ENCODE peak calls at places on chromosomes 3 and 15, in ten cellular contexts. One of them, this sample, is unnamed.

GRCh38 chr15:31427411-31427810 is 100.8 kb downstream of the KLF13 start:
- DNase-seq in psoas muscle: no peak
- DNase-seq in AG08396: no peak
- DNase-seq in activated naive CD8-positive, alpha-beta T cell treated with anti-CD3 and anti-CD28 coated beads for 36 hours: no peak
- DNase-seq in T follicular helper cell: no peak
- DNase-seq in tibial nerve: no peak
- DNase-seq in NCI-H2171: no peak
- DNase-seq in CD8-positive, alpha-beta T cell: no peak
- DNase-seq in hypothalamus: no peak
- DNase-seq in activated B cell treated with CpG ODN at 0.5 μM for 24 hours: no peak
- DNase-seq in this sample: no peak

GRCh38 chr3:152638217-152638616 is 196.7 kb upstream of the P2RY1 start:
- DNase-seq in tibial nerve: no peak
- DNase-seq in AG08396: no peak
- DNase-seq in hypothalamus: no peak
- DNase-seq in CD8-positive, alpha-beta T cell: no peak
- DNase-seq in T follicular helper cell: no peak
- DNase-seq in activated naive CD8-positive, alpha-beta T cell treated with anti-CD3 and anti-CD28 coated beads for 36 hours: no peak
- DNase-seq in psoas muscle: no peak
- DNase-seq in activated B cell treated with CpG ODN at 0.5 μM for 24 hours: no peak
- DNase-seq in NCI-H2171: no peak
- DNase-seq in this sample: no peak

GRCh38 chr3:187242435-187242834 is 45.1 kb downstream of the RTP1 start:
- DNase-seq in CD8-positive, alpha-beta T cell: no peak
- DNase-seq in psoas muscle: no peak
- DNase-seq in AG08396: peak
- DNase-seq in T follicular helper cell: no peak
- DNase-seq in activated naive CD8-positive, alpha-beta T cell treated with anti-CD3 and anti-CD28 coated beads for 36 hours: no peak
- DNase-seq in NCI-H2171: no peak
- DNase-seq in activated B cell treated with CpG ODN at 0.5 μM for 24 hours: no peak
- DNase-seq in tibial nerve: no peak
- DNase-seq in hypothalamus: no peak
- DNase-seq in this sample: no peak

GRCh38 chr3:78988324-78988723 is 779.5 kb downstream of the ROBO1 start:
- DNase-seq in AG08396: no peak
- DNase-seq in hypothalamus: no peak
- DNase-seq in activated B cell treated with CpG ODN at 0.5 μM for 24 hours: no peak
- DNase-seq in NCI-H2171: no peak
- DNase-seq in activated naive CD8-positive, alpha-beta T cell treated with anti-CD3 and anti-CD28 coated beads for 36 hours: no peak
- DNase-seq in psoas muscle: no peak
- DNase-seq in T follicular helper cell: no peak
- DNase-seq in CD8-positive, alpha-beta T cell: no peak
- DNase-seq in tibial nerve: no peak
- DNase-seq in this sample: no peak

GRCh38 chr3:59818033-59818936 is 768.5 kb upstream of the CFAP20DC start:
- DNase-seq in activated naive CD8-positive, alpha-beta T cell treated with anti-CD3 and anti-CD28 coated beads for 36 hours: no peak
- DNase-seq in activated B cell treated with CpG ODN at 0.5 μM for 24 hours: no peak
- DNase-seq in CD8-positive, alpha-beta T cell: no peak
- DNase-seq in hypothalamus: peak
- DNase-seq in NCI-H2171: no peak
- DNase-seq in psoas muscle: peak
- DNase-seq in AG08396: peak
- DNase-seq in T follicular helper cell: no peak
- DNase-seq in tibial nerve: peak
- DNase-seq in this sample: peak

GRCh38 chr15:63602595-63602994 is 5.4 kb downstream of the FBXL22 start:
- DNase-seq in activated naive CD8-positive, alpha-beta T cell treated with anti-CD3 and anti-CD28 coated beads for 36 hours: no peak
- DNase-seq in AG08396: no peak
- DNase-seq in T follicular helper cell: no peak
- DNase-seq in psoas muscle: no peak
- DNase-seq in activated B cell treated with CpG ODN at 0.5 μM for 24 hours: no peak
- DNase-seq in NCI-H2171: no peak
- DNase-seq in tibial nerve: no peak
- DNase-seq in hypothalamus: no peak
- DNase-seq in CD8-positive, alpha-beta T cell: no peak
- DNase-seq in this sample: no peak

GRCh38 chr15:26106556-26106955 is 243.4 kb upstream of the ATP10A start:
- DNase-seq in hypothalamus: no peak
- DNase-seq in activated B cell treated with CpG ODN at 0.5 μM for 24 hours: no peak
- DNase-seq in NCI-H2171: no peak
- DNase-seq in psoas muscle: no peak
- DNase-seq in T follicular helper cell: no peak
- DNase-seq in CD8-positive, alpha-beta T cell: no peak
- DNase-seq in tibial nerve: no peak
- DNase-seq in activated naive CD8-positive, alpha-beta T cell treated with anti-CD3 and anti-CD28 coated beads for 36 hours: no peak
- DNase-seq in AG08396: no peak
- DNase-seq in this sample: no peak

GRCh38 chr3:128727996-128728395 is 2.0 kb downstream of the RAB7A start:
- DNase-seq in CD8-positive, alpha-beta T cell: no peak
- DNase-seq in psoas muscle: no peak
- DNase-seq in hypothalamus: no peak
- DNase-seq in activated naive CD8-positive, alpha-beta T cell treated with anti-CD3 and anti-CD28 coated beads for 36 hours: no peak
- DNase-seq in T follicular helper cell: no peak
- DNase-seq in tibial nerve: no peak
- DNase-seq in activated B cell treated with CpG ODN at 0.5 μM for 24 hours: no peak
- DNase-seq in AG08396: no peak
- DNase-seq in NCI-H2171: no peak
- DNase-seq in this sample: no peak

GRCh38 chr3:177633671-177634207 is 436.5 kb upstream of the TBL1XR1 start:
- DNase-seq in tibial nerve: no peak
- DNase-seq in hypothalamus: no peak
- DNase-seq in AG08396: peak
- DNase-seq in T follicular helper cell: no peak
- DNase-seq in NCI-H2171: no peak
- DNase-seq in CD8-positive, alpha-beta T cell: no peak
- DNase-seq in activated B cell treated with CpG ODN at 0.5 μM for 24 hours: no peak
- DNase-seq in psoas muscle: no peak
- DNase-seq in activated naive CD8-positive, alpha-beta T cell treated with anti-CD3 and anti-CD28 coated beads for 36 hours: no peak
- DNase-seq in this sample: no peak

GRCh38 chr3:175325440-175325839 is 466.3 kb downstream of the NAALADL2 start:
- DNase-seq in NCI-H2171: no peak
- DNase-seq in activated naive CD8-positive, alpha-beta T cell treated with anti-CD3 and anti-CD28 coated beads for 36 hours: no peak
- DNase-seq in psoas muscle: no peak
- DNase-seq in hypothalamus: no peak
- DNase-seq in T follicular helper cell: no peak
- DNase-seq in CD8-positive, alpha-beta T cell: no peak
- DNase-seq in AG08396: no peak
- DNase-seq in tibial nerve: no peak
- DNase-seq in activated B cell treated with CpG ODN at 0.5 μM for 24 hours: no peak
- DNase-seq in this sample: no peak

GRCh38 chr3:63557912-63558311 is 94.6 kb upstream of the SNTN start:
- DNase-seq in NCI-H2171: no peak
- DNase-seq in CD8-positive, alpha-beta T cell: no peak
- DNase-seq in AG08396: no peak
- DNase-seq in hypothalamus: no peak
- DNase-seq in tibial nerve: no peak
- DNase-seq in psoas muscle: no peak
- DNase-seq in activated naive CD8-positive, alpha-beta T cell treated with anti-CD3 and anti-CD28 coated beads for 36 hours: no peak
- DNase-seq in T follicular helper cell: no peak
- DNase-seq in activated B cell treated with CpG ODN at 0.5 μM for 24 hours: no peak
- DNase-seq in this sample: no peak

GRCh38 chr3:183503738-183504137 is 51.8 kb downstream of the KLHL6 start:
- DNase-seq in CD8-positive, alpha-beta T cell: no peak
- DNase-seq in T follicular helper cell: no peak
- DNase-seq in NCI-H2171: no peak
- DNase-seq in activated naive CD8-positive, alpha-beta T cell treated with anti-CD3 and anti-CD28 coated beads for 36 hours: no peak
- DNase-seq in tibial nerve: no peak
- DNase-seq in AG08396: no peak
- DNase-seq in psoas muscle: no peak
- DNase-seq in activated B cell treated with CpG ODN at 0.5 μM for 24 hours: no peak
- DNase-seq in hypothalamus: no peak
- DNase-seq in this sample: no peak

GRCh38 chr3:71641669-71642068 is 58.1 kb upstream of the FOXP1 start:
- DNase-seq in tibial nerve: no peak
- DNase-seq in T follicular helper cell: no peak
- DNase-seq in activated B cell treated with CpG ODN at 0.5 μM for 24 hours: no peak
- DNase-seq in AG08396: peak
- DNase-seq in CD8-positive, alpha-beta T cell: no peak
- DNase-seq in psoas muscle: no peak
- DNase-seq in hypothalamus: no peak
- DNase-seq in NCI-H2171: no peak
- DNase-seq in activated naive CD8-positive, alpha-beta T cell treated with anti-CD3 and anti-CD28 coated beads for 36 hours: no peak
- DNase-seq in this sample: no peak

GRCh38 chr3:126540946-126541627 is 17.1 kb downstream of the CHST13 start:
- DNase-seq in activated B cell treated with CpG ODN at 0.5 μM for 24 hours: no peak
- DNase-seq in CD8-positive, alpha-beta T cell: no peak
- DNase-seq in T follicular helper cell: no peak
- DNase-seq in tibial nerve: peak
- DNase-seq in AG08396: no peak
- DNase-seq in hypothalamus: no peak
- DNase-seq in psoas muscle: peak
- DNase-seq in NCI-H2171: no peak
- DNase-seq in activated naive CD8-positive, alpha-beta T cell treated with anti-CD3 and anti-CD28 coated beads for 36 hours: no peak
- DNase-seq in this sample: no peak

GRCh38 chr3:111923095-111923771 is 55.6 kb upstream of the ABHD10 start:
- DNase-seq in T follicular helper cell: no peak
- DNase-seq in NCI-H2171: no peak
- DNase-seq in tibial nerve: no peak
- DNase-seq in AG08396: no peak
- DNase-seq in psoas muscle: no peak
- DNase-seq in CD8-positive, alpha-beta T cell: no peak
- DNase-seq in activated naive CD8-positive, alpha-beta T cell treated with anti-CD3 and anti-CD28 coated beads for 36 hours: no peak
- DNase-seq in activated B cell treated with CpG ODN at 0.5 μM for 24 hours: no peak
- DNase-seq in hypothalamus: no peak
- DNase-seq in this sample: no peak

GRCh38 chr3:87227104-87227834 is at the start of gene CHMP2B:
- DNase-seq in tibial nerve: peak
- DNase-seq in AG08396: peak
- DNase-seq in NCI-H2171: peak
- DNase-seq in activated naive CD8-positive, alpha-beta T cell treated with anti-CD3 and anti-CD28 coated beads for 36 hours: peak
- DNase-seq in T follicular helper cell: peak
- DNase-seq in activated B cell treated with CpG ODN at 0.5 μM for 24 hours: peak
- DNase-seq in hypothalamus: peak
- DNase-seq in CD8-positive, alpha-beta T cell: peak
- DNase-seq in psoas muscle: peak
- DNase-seq in this sample: peak

GRCh38 chr3:4904801-4905695 is 74.2 kb upstream of the BHLHE40 start:
- DNase-seq in NCI-H2171: no peak
- DNase-seq in tibial nerve: no peak
- DNase-seq in psoas muscle: no peak
- DNase-seq in CD8-positive, alpha-beta T cell: no peak
- DNase-seq in activated B cell treated with CpG ODN at 0.5 μM for 24 hours: no peak
- DNase-seq in activated naive CD8-positive, alpha-beta T cell treated with anti-CD3 and anti-CD28 coated beads for 36 hours: no peak
- DNase-seq in hypothalamus: no peak
- DNase-seq in T follicular helper cell: no peak
- DNase-seq in AG08396: no peak
- DNase-seq in this sample: no peak

GRCh38 chr15:39128746-39129145 is 452.1 kb upstream of the THBS1 start:
- DNase-seq in NCI-H2171: no peak
- DNase-seq in activated B cell treated with CpG ODN at 0.5 μM for 24 hours: no peak
- DNase-seq in psoas muscle: no peak
- DNase-seq in activated naive CD8-positive, alpha-beta T cell treated with anti-CD3 and anti-CD28 coated beads for 36 hours: no peak
- DNase-seq in hypothalamus: no peak
- DNase-seq in T follicular helper cell: no peak
- DNase-seq in AG08396: no peak
- DNase-seq in tibial nerve: no peak
- DNase-seq in CD8-positive, alpha-beta T cell: no peak
- DNase-seq in this sample: no peak

GRCh38 chr3:182258538-182259177 is 534.6 kb upstream of the ATP11B start:
- DNase-seq in psoas muscle: no peak
- DNase-seq in NCI-H2171: peak
- DNase-seq in CD8-positive, alpha-beta T cell: no peak
- DNase-seq in hypothalamus: no peak
- DNase-seq in activated B cell treated with CpG ODN at 0.5 μM for 24 hours: no peak
- DNase-seq in T follicular helper cell: no peak
- DNase-seq in AG08396: no peak
- DNase-seq in activated naive CD8-positive, alpha-beta T cell treated with anti-CD3 and anti-CD28 coated beads for 36 hours: no peak
- DNase-seq in tibial nerve: no peak
- DNase-seq in this sample: no peak

GRCh38 chr3:134155456-134155855 is 95.2 kb downstream of the RYK start:
- DNase-seq in psoas muscle: no peak
- DNase-seq in activated naive CD8-positive, alpha-beta T cell treated with anti-CD3 and anti-CD28 coated beads for 36 hours: no peak
- DNase-seq in T follicular helper cell: no peak
- DNase-seq in hypothalamus: no peak
- DNase-seq in NCI-H2171: peak
- DNase-seq in CD8-positive, alpha-beta T cell: no peak
- DNase-seq in AG08396: no peak
- DNase-seq in tibial nerve: no peak
- DNase-seq in activated B cell treated with CpG ODN at 0.5 μM for 24 hours: no peak
- DNase-seq in this sample: no peak

GRCh38 chr3:71784914-71785593 is at the start of gene PROK2:
- DNase-seq in CD8-positive, alpha-beta T cell: no peak
- DNase-seq in hypothalamus: peak
- DNase-seq in activated naive CD8-positive, alpha-beta T cell treated with anti-CD3 and anti-CD28 coated beads for 36 hours: peak
- DNase-seq in psoas muscle: peak
- DNase-seq in NCI-H2171: peak
- DNase-seq in AG08396: peak
- DNase-seq in T follicular helper cell: no peak
- DNase-seq in activated B cell treated with CpG ODN at 0.5 μM for 24 hours: peak
- DNase-seq in tibial nerve: no peak
- DNase-seq in this sample: no peak

GRCh38 chr3:51123531-51123930 is 261.6 kb upstream of the MANF start:
- DNase-seq in NCI-H2171: no peak
- DNase-seq in CD8-positive, alpha-beta T cell: no peak
- DNase-seq in T follicular helper cell: no peak
- DNase-seq in psoas muscle: no peak
- DNase-seq in AG08396: no peak
- DNase-seq in tibial nerve: no peak
- DNase-seq in activated B cell treated with CpG ODN at 0.5 μM for 24 hours: no peak
- DNase-seq in activated naive CD8-positive, alpha-beta T cell treated with anti-CD3 and anti-CD28 coated beads for 36 hours: no peak
- DNase-seq in hypothalamus: no peak
- DNase-seq in this sample: no peak

GRCh38 chr3:69499899-69500316 is 114.0 kb upstream of the FRMD4B start:
- DNase-seq in hypothalamus: no peak
- DNase-seq in tibial nerve: peak
- DNase-seq in NCI-H2171: no peak
- DNase-seq in AG08396: peak
- DNase-seq in activated B cell treated with CpG ODN at 0.5 μM for 24 hours: no peak
- DNase-seq in T follicular helper cell: no peak
- DNase-seq in CD8-positive, alpha-beta T cell: no peak
- DNase-seq in psoas muscle: peak
- DNase-seq in activated naive CD8-positive, alpha-beta T cell treated with anti-CD3 and anti-CD28 coated beads for 36 hours: no peak
- DNase-seq in this sample: peak

GRCh38 chr15:40367038-40367672 is 9.1 kb downstream of the DISP2 start:
- DNase-seq in CD8-positive, alpha-beta T cell: no peak
- DNase-seq in hypothalamus: peak
- DNase-seq in NCI-H2171: no peak
- DNase-seq in activated naive CD8-positive, alpha-beta T cell treated with anti-CD3 and anti-CD28 coated beads for 36 hours: no peak
- DNase-seq in tibial nerve: no peak
- DNase-seq in psoas muscle: peak
- DNase-seq in activated B cell treated with CpG ODN at 0.5 μM for 24 hours: no peak
- DNase-seq in AG08396: no peak
- DNase-seq in T follicular helper cell: no peak
- DNase-seq in this sample: peak

GRCh38 chr3:20861454-20861853 is 675.4 kb upstream of the SGO1 start:
- DNase-seq in psoas muscle: no peak
- DNase-seq in activated B cell treated with CpG ODN at 0.5 μM for 24 hours: no peak
- DNase-seq in tibial nerve: no peak
- DNase-seq in activated naive CD8-positive, alpha-beta T cell treated with anti-CD3 and anti-CD28 coated beads for 36 hours: no peak
- DNase-seq in NCI-H2171: no peak
- DNase-seq in CD8-positive, alpha-beta T cell: no peak
- DNase-seq in T follicular helper cell: no peak
- DNase-seq in hypothalamus: no peak
- DNase-seq in AG08396: no peak
- DNase-seq in this sample: no peak

GRCh38 chr3:85003479-85003878 is 44.7 kb downstream of the CADM2 start:
- DNase-seq in CD8-positive, alpha-beta T cell: no peak
- DNase-seq in T follicular helper cell: no peak
- DNase-seq in tibial nerve: no peak
- DNase-seq in activated naive CD8-positive, alpha-beta T cell treated with anti-CD3 and anti-CD28 coated beads for 36 hours: no peak
- DNase-seq in psoas muscle: no peak
- DNase-seq in hypothalamus: no peak
- DNase-seq in AG08396: no peak
- DNase-seq in NCI-H2171: no peak
- DNase-seq in activated B cell treated with CpG ODN at 0.5 μM for 24 hours: no peak
- DNase-seq in this sample: no peak

GRCh38 chr15:86201313-86202008 is 121.8 kb downstream of the AGBL1 start:
- DNase-seq in psoas muscle: no peak
- DNase-seq in tibial nerve: no peak
- DNase-seq in NCI-H2171: no peak
- DNase-seq in activated naive CD8-positive, alpha-beta T cell treated with anti-CD3 and anti-CD28 coated beads for 36 hours: no peak
- DNase-seq in hypothalamus: no peak
- DNase-seq in activated B cell treated with CpG ODN at 0.5 μM for 24 hours: no peak
- DNase-seq in CD8-positive, alpha-beta T cell: no peak
- DNase-seq in AG08396: no peak
- DNase-seq in T follicular helper cell: no peak
- DNase-seq in this sample: no peak

GRCh38 chr15:91896656-91897055 is 43.1 kb downstream of the SLCO3A1 start:
- DNase-seq in AG08396: no peak
- DNase-seq in CD8-positive, alpha-beta T cell: no peak
- DNase-seq in NCI-H2171: no peak
- DNase-seq in T follicular helper cell: no peak
- DNase-seq in hypothalamus: no peak
- DNase-seq in activated B cell treated with CpG ODN at 0.5 μM for 24 hours: no peak
- DNase-seq in psoas muscle: no peak
- DNase-seq in activated naive CD8-positive, alpha-beta T cell treated with anti-CD3 and anti-CD28 coated beads for 36 hours: no peak
- DNase-seq in tibial nerve: no peak
- DNase-seq in this sample: no peak

This sample was measured in head of caudate nucleus.